ENCODE peak calls at places on chromosome 13, in five cellular contexts. N is H1, B is GM12878, R is K562, C is HepG2. D is an unnamed sample.

GRCh38 chr13:50576156-50576555 is 267.3 kb downstream of the DLEU7 start:
- DNase-seq in R (no peak), C (no peak), B (no peak), N (no peak), D (no peak)

GRCh38 chr13:46035066-46035465 is 17.5 kb downstream of the ZC3H13 start:
- DNase-seq in B (no peak), N (no peak), R (no peak), C (no peak), D (no peak)

GRCh38 chr13:28641600-28641926 is 17.4 kb upstream of the POMP start:
- DNase-seq in B (peak), C (peak), N (no peak), R (no peak), D (no peak)

GRCh38 chr13:28204690-28205443 is 66.5 kb downstream of the PAN3 start:
- DNase-seq in C (peak), B (peak), N (no peak), R (no peak), D (no peak)

GRCh38 chr13:106376411-106377112 is 158.9 kb downstream of the EFNB2 start:
- DNase-seq in B (no peak), C (no peak), N (no peak), R (no peak), D (peak)

GRCh38 chr13:44974056-44974798 is 15.0 kb downstream of the NUFIP1 start:
- DNase-seq in R (no peak), C (no peak), B (peak), N (no peak), D (no peak)

GRCh38 chr13:50230365-50230978 is 215.2 kb downstream of the KCNRG start:
- DNase-seq in N (no peak), C (peak), B (no peak), R (no peak), D (no peak)

GRCh38 chr13:46578590-46578975 is 25.6 kb downstream of the LRCH1 start:
- DNase-seq in B (no peak), R (no peak), C (no peak), N (no peak), D (no peak)

GRCh38 chr13:98476106-98476505 is 100.8 kb downstream of the STK24 start:
- DNase-seq in R (no peak), C (no peak), N (no peak), B (no peak), D (no peak)

GRCh38 chr13:29948246-29948645 is 97.8 kb upstream of the UBL3 start:
- DNase-seq in B (no peak), R (no peak), C (no peak), N (no peak), D (no peak)

GRCh38 chr13:35724480-35724879 is 248.0 kb upstream of the MAB21L1 start:
- DNase-seq in C (no peak), N (no peak), R (no peak), B (no peak), D (no peak)

GRCh38 chr13:46367622-46368327 is 19.3 kb downstream of the RUBCNL start:
- DNase-seq in N (no peak), B (no peak), C (no peak), R (no peak), D (no peak)

GRCh38 chr13:83884141-83884540 is 1.9 kb upstream of the SLITRK1 start:
- DNase-seq in R (no peak), B (no peak), C (no peak), N (no peak), D (no peak)

GRCh38 chr13:31896427-31896826 is 135.1 kb upstream of the FRY start:
- DNase-seq in N (no peak), B (no peak), C (no peak), R (no peak), D (no peak)

GRCh38 chr13:102399791-102400618 is 1.8 kb downstream of the FGF14 start:
- DNase-seq in B (no peak), N (peak), C (no peak), R (no peak), D (no peak)

GRCh38 chr13:108961542-108962125 is 332.2 kb downstream of the MYO16 start:
- DNase-seq in B (peak), R (peak), C (peak), N (no peak), D (peak)

GRCh38 chr13:91280806-91281205 is 66.7 kb upstream of the MIR17HG start:
- DNase-seq in C (no peak), R (no peak), B (no peak), N (no peak), D (no peak)

GRCh38 chr13:93561553-93561952 is 334.9 kb downstream of the GPC6 start:
- DNase-seq in B (no peak), R (no peak), C (no peak), N (no peak), D (no peak)

GRCh38 chr13:100710176-100710575 is 35.6 kb upstream of the TMTC4 start:
- DNase-seq in B (no peak), R (no peak), N (no peak), C (no peak), D (no peak)

GRCh38 chr13:43180837-43181236 is 157.5 kb downstream of the DNAJC15 start:
- DNase-seq in N (no peak), R (no peak), C (no peak), B (no peak), D (no peak)

GRCh38 chr13:25177636-25178035 is 5.5 kb upstream of the AMER2 start:
- DNase-seq in N (no peak), C (no peak), R (no peak), B (no peak), D (no peak)

GRCh38 chr13:52001120-52001731 is 10.0 kb downstream of the ATP7B start:
- DNase-seq in C (peak), R (peak), N (no peak), B (no peak), D (peak)

GRCh38 chr13:72537400-72537780 is 190.0 kb downstream of the MZT1 start:
- DNase-seq in N (no peak), R (no peak), B (no peak), C (peak), D (no peak)

GRCh38 chr13:79481685-79482052 is 714 bp downstream of the NDFIP2 start:
- DNase-seq in N (no peak), R (peak), B (no peak), C (no peak), D (no peak)

GRCh38 chr13:78881746-78882145 is 222.8 kb upstream of the OBI1 start:
- DNase-seq in N (no peak), C (no peak), R (no peak), B (no peak), D (no peak)

GRCh38 chr13:50085063-50085462 is 69.8 kb downstream of the KCNRG start:
- DNase-seq in C (peak), N (no peak), R (no peak), B (no peak), D (no peak)

GRCh38 chr13:58712191-58712590 is 1080.6 kb downstream of the PCDH17 start:
- DNase-seq in R (no peak), B (no peak), N (peak), C (no peak), D (no peak)

GRCh38 chr13:32019612-32020233 is 11.9 kb upstream of the FRY start:
- DNase-seq in B (peak), C (peak), N (no peak), R (peak), D (peak)

GRCh38 chr13:110677731-110678545 is 28.0 kb downstream of the CARS2 start:
- DNase-seq in B (no peak), C (no peak), R (no peak), N (no peak), D (no peak)

GRCh38 chr13:45564108-45564507 is 51.4 kb downstream of the ERICH6B start:
- DNase-seq in N (no peak), R (no peak), C (peak), B (no peak), D (no peak)

GRCh38 chr13:81001828-81002385 is 661.0 kb upstream of the SPRY2 start:
- DNase-seq in N (no peak), R (no peak), B (no peak), C (no peak), D (no peak)

GRCh38 chr13:48346583-48346982 is 43.0 kb downstream of the RB1 start:
- DNase-seq in N (no peak), R (no peak), C (no peak), B (no peak), D (no peak)

GRCh38 chr13:49448753-49449152 is 4.7 kb downstream of the SETDB2 start:
- DNase-seq in B (no peak), R (no peak), C (no peak), N (no peak), D (no peak)

GRCh38 chr13:21011378-21011777 is 50.0 kb downstream of the LATS2 start:
- DNase-seq in N (no peak), R (no peak), B (no peak), C (no peak), D (no peak)
- TF ChIP-seq SRF in N (no peak), R (no peak), B (no peak), C (no peak), D (no peak)

GRCh38 chr13:97341135-97341534 is 92.8 kb upstream of the RAP2A start:
- DNase-seq in C (no peak), R (no peak), N (no peak), B (no peak), D (no peak)
- TF ChIP-seq RAD21 in C (no peak), R (no peak), N (no peak), B (no peak), D (no peak)

GRCh38 chr13:21813110-21813509 is 142.2 kb downstream of the FGF9 start:
- DNase-seq in C (no peak), B (no peak), R (no peak), N (no peak), D (no peak)
- TF ChIP-seq ATF3 in C (no peak), B (no peak), R (no peak), N (no peak), D (no peak)

GRCh38 chr13:33510350-33510749 is 224.8 kb upstream of the STARD13 start:
- DNase-seq in R (no peak), C (no peak), B (no peak), N (no peak), D (no peak)

GRCh38 chr13:33508060-33508459 is 222.5 kb upstream of the STARD13 start:
- DNase-seq in N (no peak), B (no peak), R (no peak), C (no peak), D (no peak)

GRCh38 chr13:33514362-33514761 is 228.8 kb upstream of the STARD13 start:
- DNase-seq in C (no peak), R (no peak), B (no peak), N (no peak), D (no peak)

GRCh38 chr13:33512880-33513554 is 227.5 kb upstream of the STARD13 start:
- DNase-seq in B (no peak), C (no peak), R (no peak), N (no peak), D (no peak)

GRCh38 chr13:33509642-33510229 is 224.2 kb upstream of the STARD13 start:
- DNase-seq in C (no peak), R (no peak), B (no peak), N (no peak), D (no peak)
- TF ChIP-seq SRF in C (no peak), R (no peak), B (no peak), N (no peak), D (no peak)

DNA sequence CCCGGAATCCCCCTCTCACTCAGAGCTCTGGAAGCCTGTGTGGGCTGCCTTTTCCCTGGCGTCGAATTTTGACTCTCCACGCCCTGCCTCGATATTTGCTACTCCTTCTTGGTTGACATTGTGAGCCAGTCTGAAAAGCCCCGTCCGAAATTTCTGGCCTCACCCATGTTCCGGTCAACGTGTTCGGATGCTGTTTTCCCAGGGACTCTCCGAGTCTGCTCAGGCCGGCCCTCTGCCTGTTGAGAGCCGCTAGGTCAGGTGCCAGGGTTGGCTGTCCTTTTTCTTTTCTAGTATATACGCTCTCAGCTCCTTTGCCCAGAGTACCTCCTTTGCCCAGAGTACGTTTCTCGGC is 6.8 kb upstream of the DGKH start:
- DNase-seq in N (peak), R (peak), C (no peak), B (peak), D (no peak)
- TF ChIP-seq RAD21 in N (peak), R (peak), C (peak), B (peak), D (no peak)

GRCh38 chr13:37540228-37540627 is 58.3 kb downstream of the POSTN start:
- DNase-seq in R (no peak), B (no peak), C (no peak), N (no peak), D (no peak)
- TF ChIP-seq ATF3 in R (no peak), B (no peak), C (no peak), N (no peak), D (no peak)

GRCh38 chr13:113551081-113552000 is 33.2 kb upstream of the TFDP1 start:
- DNase-seq in C (no peak), B (no peak), N (peak), R (no peak), D (no peak)
- TF ChIP-seq SRF in C (no peak), B (no peak), N (no peak), R (no peak), D (no peak)

GRCh38 chr13:39875111-39875510 is 219.6 kb downstream of the COG6 start:
- DNase-seq in N (no peak), C (no peak), B (no peak), R (no peak), D (no peak)

GRCh38 chr13:39874331-39875055 is 219.0 kb downstream of the COG6 start:
- DNase-seq in C (no peak), B (no peak), N (no peak), R (no peak), D (no peak)

GRCh38 chr13:39877134-39877533 is 221.7 kb downstream of the COG6 start:
- DNase-seq in N (no peak), B (no peak), C (no peak), R (no peak), D (no peak)

GRCh38 chr13:39875583-39875982 is 220.1 kb downstream of the COG6 start:
- DNase-seq in R (no peak), B (no peak), N (no peak), C (no peak), D (no peak)

DNA sequence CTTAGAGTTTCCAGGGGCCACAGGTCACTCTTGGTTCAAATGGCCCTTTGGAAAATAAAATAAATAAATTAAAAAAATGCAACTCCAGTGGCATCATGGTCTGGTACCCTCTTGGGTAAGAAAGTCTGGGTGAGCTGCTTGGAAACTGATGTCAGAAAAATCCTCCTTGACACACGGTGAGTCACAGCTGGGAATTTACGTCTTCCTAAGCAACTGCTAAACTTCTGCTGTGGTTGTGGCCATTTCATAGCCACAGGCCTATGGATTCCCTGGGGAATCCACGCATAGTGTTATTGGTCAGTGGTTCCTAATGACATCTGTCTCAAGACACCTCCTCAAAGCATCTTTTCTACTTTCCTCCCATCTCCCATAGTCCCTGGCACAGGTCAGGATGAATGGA is 220.8 kb downstream of the COG6 start:
- DNase-seq in C (no peak), B (no peak), N (no peak), R (no peak), D (no peak)
- TF ChIP-seq RAD21 in C (no peak), B (no peak), N (no peak), R (no peak), D (no peak)

D was measured in HCT116.